ENCODE peak calls at places on chromosomes 11 and 22, in four cellular contexts. T is K562, J is WTC11, R is HepG2. H is an unnamed sample.

GRCh38 chr11:122209619-122210377 is 93.8 kb upstream of the BLID start:
- DNase-seq in T (no peak), J (no peak), R (no peak), H (no peak)

GRCh38 chr11:118437736-118438125 is 1.4 kb downstream of the KMT2A start:
- DNase-seq in T (peak), J (peak), R (peak), H (peak)

GRCh38 chr22:50010676-50011446 is 1.7 kb downstream of the IL17REL start:
- DNase-seq in T (peak), J (no peak), R (no peak), H (no peak)

GRCh38 chr22:28237092-28237491 is 318.0 kb upstream of the PITPNB start:
- DNase-seq in T (no peak), J (no peak), R (no peak), H (no peak)

GRCh38 chr11:62457474-62457873 is 38.6 kb downstream of the SCGB1A1 start:
- DNase-seq in T (no peak), J (no peak), R (no peak), H (no peak)

GRCh38 chr22:24006207-24006913 is 1.1 kb upstream of the GSTT4 start:
- DNase-seq in T (no peak), J (no peak), R (no peak), H (no peak)

GRCh38 chr22:48581821-48582469 is 1245.7 kb downstream of the BRD1 start:
- DNase-seq in T (no peak), J (no peak), R (no peak), H (no peak)

GRCh38 chr11:72831521-72832300 is 17.5 kb downstream of the ATG16L2 start:
- DNase-seq in T (peak), J (peak), R (peak), H (peak)

GRCh38 chr11:131217313-131218297 is 152.8 kb upstream of the NTM start:
- DNase-seq in T (no peak), J (no peak), R (no peak), H (no peak)

GRCh38 chr22:49181431-49181830 is 646.2 kb downstream of the BRD1 start:
- DNase-seq in T (no peak), J (no peak), R (no peak), H (no peak)

GRCh38 chr11:92098172-92098571 is 126.4 kb upstream of the FAT3 start:
- DNase-seq in T (no peak), J (no peak), R (no peak), H (no peak)

GRCh38 chr22:24189249-24190158 is 8.2 kb downstream of the SUSD2 start:
- DNase-seq in T (peak), J (peak), R (peak), H (peak)

GRCh38 chr11:75583710-75584658 is 21.9 kb downstream of the SERPINH1 start:
- DNase-seq in T (peak), J (peak), R (no peak), H (peak)

GRCh38 chr22:49408102-49408836 is 419.4 kb downstream of the BRD1 start:
- DNase-seq in T (no peak), J (no peak), R (no peak), H (no peak)

GRCh38 chr11:126339866-126340434 is 15.5 kb upstream of the ST3GAL4 start:
- DNase-seq in T (no peak), J (no peak), R (no peak), H (no peak)

GRCh38 chr11:75969626-75970308 is 154.8 kb downstream of the UVRAG start:
- DNase-seq in T (no peak), J (no peak), R (no peak), H (no peak)

GRCh38 chr11:20964985-20965384 is 295.6 kb downstream of the NELL1 start:
- DNase-seq in T (no peak), J (no peak), R (no peak), H (no peak)

GRCh38 chr22:30998329-30998728 is 29.3 kb downstream of the TUG1 start:
- DNase-seq in T (no peak), J (no peak), R (no peak), H (no peak)

GRCh38 chr11:129440028-129440630 is 64.5 kb downstream of the BARX2 start:
- DNase-seq in T (no peak), J (no peak), R (peak), H (no peak)
- TF ChIP-seq SP1 in T (no peak), J (no peak), R (no peak), H (no peak)

DNA sequence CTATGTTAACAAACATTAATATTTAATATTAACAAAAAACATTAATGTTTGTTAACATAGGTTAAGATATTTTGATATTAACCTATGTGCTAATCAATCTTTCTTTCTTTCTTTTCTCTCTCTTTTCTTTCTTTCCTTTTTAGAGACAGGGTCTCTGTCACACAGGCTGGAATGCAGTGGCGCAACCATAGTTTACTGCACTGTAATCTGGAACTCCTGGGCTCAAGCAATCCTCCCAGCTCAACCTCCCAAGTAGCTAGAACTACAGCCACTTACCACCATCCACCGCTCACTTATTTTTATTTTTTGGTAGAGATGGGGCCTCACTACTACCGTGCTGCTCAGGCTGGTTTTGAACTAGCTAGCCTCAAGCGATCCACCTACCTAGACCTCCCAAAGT is 13.2 kb downstream of the SIK3 start:
- DNase-seq in T (no peak), J (no peak), R (no peak), H (no peak)
- TF ChIP-seq ELF4 in T (no peak), J (no peak), R (no peak), H (no peak)

GRCh38 chr11:19437760-19438159 is 197.0 kb upstream of the E2F8 start:
- DNase-seq in T (no peak), J (no peak), R (no peak), H (no peak)
- TF ChIP-seq SP1 in T (no peak), J (no peak), R (no peak), H (no peak)

GRCh38 chr11:1054143-1055108 is 17.9 kb upstream of the MUC6 start:
- DNase-seq in T (no peak), J (peak), R (no peak), H (no peak)

GRCh38 chr11:1053121-1053901 is 16.8 kb upstream of the MUC6 start:
- DNase-seq in T (peak), J (peak), R (no peak), H (no peak)

GRCh38 chr11:1057806-1058205 is 16.9 kb upstream of the MUC2 start:
- DNase-seq in T (no peak), J (no peak), R (no peak), H (no peak)

GRCh38 chr11:1055109-1055703 is 18.7 kb upstream of the MUC6 start:
- DNase-seq in T (no peak), J (no peak), R (no peak), H (no peak)

GRCh38 chr11:1055990-1056771 is 18.5 kb upstream of the MUC2 start:
- DNase-seq in T (no peak), J (peak), R (no peak), H (no peak)
- TF ChIP-seq ELF4 in T (no peak), J (no peak), R (no peak), H (no peak)

GRCh38 chr22:46047841-46048595 is 71.1 kb upstream of the WNT7B start:
- DNase-seq in T (no peak), J (peak), R (no peak), H (no peak)

GRCh38 chr22:46046299-46046685 is 69.3 kb upstream of the WNT7B start:
- DNase-seq in T (no peak), J (peak), R (no peak), H (no peak)

GRCh38 chr22:46044718-46045458 is 67.9 kb upstream of the WNT7B start:
- DNase-seq in T (no peak), J (peak), R (no peak), H (no peak)

GRCh38 chr22:46045459-46046298 is 68.7 kb upstream of the WNT7B start:
- DNase-seq in T (no peak), J (peak), R (no peak), H (no peak)

GRCh38 chr22:46047226-46047625 is 70.3 kb upstream of the WNT7B start:
- DNase-seq in T (no peak), J (peak), R (no peak), H (no peak)
- TF ChIP-seq SP1 in T (no peak), J (no peak), R (no peak), H (no peak)

GRCh38 chr11:47332791-47333525 is 19.5 kb downstream of the MYBPC3 start:
- DNase-seq in T (no peak), J (no peak), R (no peak), H (no peak)

GRCh38 chr11:47332303-47332711 is 20.2 kb downstream of the MYBPC3 start:
- DNase-seq in T (no peak), J (no peak), R (no peak), H (no peak)

GRCh38 chr11:47333526-47333845 is 19.0 kb downstream of the MYBPC3 start:
- DNase-seq in T (no peak), J (no peak), R (no peak), H (no peak)

GRCh38 chr11:47330002-47330911 is 22.2 kb downstream of the MYBPC3 start:
- DNase-seq in T (no peak), J (no peak), R (no peak), H (no peak)

DNA sequence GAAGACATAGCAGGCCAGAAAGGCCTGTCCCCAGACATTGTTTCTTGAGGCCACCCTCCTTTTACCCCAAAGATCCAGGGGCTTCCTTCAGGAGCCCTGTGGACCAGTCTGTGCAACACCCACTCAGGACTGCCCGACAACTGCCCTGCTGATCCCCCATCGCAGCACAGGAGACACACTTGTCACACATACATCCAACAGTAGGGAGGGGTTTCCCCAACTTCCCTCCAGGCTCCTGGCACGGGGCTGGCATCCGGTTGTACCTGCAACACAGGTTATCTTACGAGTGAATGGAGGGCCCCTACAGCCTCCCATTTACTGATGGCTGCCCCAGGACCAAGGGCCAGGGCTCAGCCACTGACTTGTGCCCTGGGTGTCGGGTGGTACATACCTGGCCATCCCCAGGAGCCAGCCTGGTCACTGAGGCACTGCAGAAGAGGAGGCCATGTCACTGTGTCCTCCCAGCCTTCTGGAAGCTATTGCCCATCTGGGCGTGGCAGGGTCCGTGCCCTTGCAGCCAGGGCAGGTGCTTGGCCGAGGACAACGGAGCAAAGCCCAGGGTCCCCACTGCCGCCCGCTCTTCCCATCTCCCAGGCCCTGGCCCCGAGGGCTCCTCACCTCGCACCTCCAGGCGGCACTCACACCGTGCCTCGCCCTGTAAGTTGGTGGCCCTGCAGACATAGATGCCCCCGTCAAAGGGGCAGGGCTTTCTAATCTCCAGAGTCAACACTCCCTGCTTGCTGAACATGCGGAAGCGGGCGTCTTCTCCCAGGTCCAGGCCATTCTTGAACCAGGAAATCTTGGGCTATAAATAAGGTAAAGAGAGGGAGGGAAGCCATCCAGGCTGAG is 20.8 kb downstream of the MYBPC3 start:
- DNase-seq in T (no peak), J (no peak), R (no peak), H (no peak)
- TF ChIP-seq ELF4 in T (no peak), J (no peak), R (no peak), H (no peak)

GRCh38 chr11:94729352-94729751 is 38.8 kb upstream of the AMOTL1 start:
- DNase-seq in T (no peak), J (no peak), R (no peak), H (no peak)

GRCh38 chr11:94730153-94730552 is 38.0 kb upstream of the AMOTL1 start:
- DNase-seq in T (no peak), J (no peak), R (no peak), H (no peak)

GRCh38 chr11:94732617-94733292 is 35.4 kb upstream of the AMOTL1 start:
- DNase-seq in T (no peak), J (no peak), R (no peak), H (no peak)

GRCh38 chr11:94734563-94735275 is 33.4 kb upstream of the AMOTL1 start:
- DNase-seq in T (no peak), J (peak), R (no peak), H (no peak)

GRCh38 chr11:94731921-94732601 is 36.1 kb upstream of the AMOTL1 start:
- DNase-seq in T (peak), J (no peak), R (no peak), H (no peak)
- TF ChIP-seq SP1 in T (no peak), J (no peak), R (no peak), H (no peak)

DNA sequence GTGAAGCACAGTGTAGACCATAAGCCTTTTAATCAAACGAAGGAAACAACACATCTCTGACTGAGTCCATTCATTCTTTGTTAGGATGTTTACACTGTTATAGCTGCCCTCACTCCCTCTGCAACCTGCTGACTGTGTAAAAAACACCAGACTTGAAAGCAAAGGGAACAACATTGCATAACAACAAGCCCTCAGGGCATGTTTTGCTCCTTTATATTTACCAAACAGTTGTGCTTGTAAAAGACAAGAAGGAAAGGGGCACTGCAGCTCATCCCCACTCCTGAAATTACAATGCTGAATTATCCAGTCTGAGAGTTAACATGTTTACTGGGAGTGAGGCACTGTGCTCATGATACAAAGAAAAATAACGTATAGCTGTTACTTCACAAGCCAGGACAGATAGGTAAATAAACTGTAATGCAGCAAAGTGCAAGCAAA is 46.4 kb downstream of the RAB30 start:
- DNase-seq in T (no peak), J (no peak), R (peak), H (no peak)
- TF ChIP-seq ELF4 in T (no peak), J (no peak), R (no peak), H (no peak)